ENCODE peak calls at places on chromosomes 12 and 14, in four cellular contexts. T, N, W and U are unnamed samples. For H3K36me3, the result is how much of the 10 kb centered on the place peaks cover.

GRCh38 chr14:94011795-94012194 is 14.3 kb upstream of the OTUB2 start:
- DNase-seq in N (no peak), T (peak), W (no peak), U (no peak)

GRCh38 chr12:29032431-29032830 is 116.6 kb upstream of the FAR2 start:
- DNase-seq in N (no peak), T (no peak), W (no peak), U (no peak)

GRCh38 chr14:53432378-53432802 is 279.3 kb upstream of the DDHD1 start:
- DNase-seq in N (peak), T (peak), W (no peak), U (no peak)

GRCh38 chr14:101821528-101821927 is 60.0 kb downstream of the PPP2R5C start:
- DNase-seq in W (no peak), T (no peak), N (no peak), U (no peak)

GRCh38 chr12:117587646-117588287 is 226.3 kb upstream of the NOS1 start:
- DNase-seq in W (peak), T (peak), N (peak), U (no peak)

GRCh38 chr12:113203852-113204760 is 17.2 kb upstream of the TPCN1 start:
- DNase-seq in T (peak), W (no peak), N (no peak), U (peak)

GRCh38 chr12:90262261-90262660 is 553.6 kb upstream of the ATP2B1 start:
- DNase-seq in W (no peak), N (no peak), T (peak), U (no peak)

GRCh38 chr12:1346126-1346525 is 248.3 kb downstream of the FBXL14 start:
- DNase-seq in W (no peak), N (no peak), T (peak), U (no peak)

GRCh38 chr14:51448831-51449665 is 202.7 kb upstream of the FRMD6 start:
- DNase-seq in W (no peak), T (peak), N (no peak), U (peak)

GRCh38 chr12:68745376-68745903 is 536 bp upstream of the SLC35E3 start:
- DNase-seq in W (no peak), T (no peak), N (no peak), U (no peak)

GRCh38 chr12:111773801-111774551 is 7.2 kb downstream of the ALDH2 start:
- DNase-seq in W (peak), N (no peak), T (peak), U (peak)

GRCh38 chr14:50668008-50668851 is at the start of gene SAV1:
- DNase-seq in T (peak), N (peak), W (peak), U (peak)

GRCh38 chr14:36085861-36086260 is 90.7 kb downstream of the PTCSC3 start:
- DNase-seq in W (no peak), N (no peak), T (no peak), U (no peak)

GRCh38 chr14:23052182-23052623 is 5.1 kb downstream of the CDH24 start:
- DNase-seq in W (no peak), N (no peak), T (no peak), U (no peak)

GRCh38 chr12:118816296-118816695 is 165.0 kb upstream of the SRRM4 start:
- DNase-seq in N (no peak), T (no peak), W (no peak), U (no peak)

GRCh38 chr14:67343601-67344230 is 15.9 kb downstream of the ATP6V1D start:
- DNase-seq in N (no peak), T (no peak), W (no peak), U (no peak)

GRCh38 chr14:73759183-73759713 is 45.1 kb upstream of the PNMA1 start:
- DNase-seq in N (no peak), T (peak), W (peak), U (peak)

GRCh38 chr12:65121956-65122469 is 908 bp upstream of the WIF1 start:
- DNase-seq in T (no peak), W (no peak), N (no peak), U (peak)

DNA sequence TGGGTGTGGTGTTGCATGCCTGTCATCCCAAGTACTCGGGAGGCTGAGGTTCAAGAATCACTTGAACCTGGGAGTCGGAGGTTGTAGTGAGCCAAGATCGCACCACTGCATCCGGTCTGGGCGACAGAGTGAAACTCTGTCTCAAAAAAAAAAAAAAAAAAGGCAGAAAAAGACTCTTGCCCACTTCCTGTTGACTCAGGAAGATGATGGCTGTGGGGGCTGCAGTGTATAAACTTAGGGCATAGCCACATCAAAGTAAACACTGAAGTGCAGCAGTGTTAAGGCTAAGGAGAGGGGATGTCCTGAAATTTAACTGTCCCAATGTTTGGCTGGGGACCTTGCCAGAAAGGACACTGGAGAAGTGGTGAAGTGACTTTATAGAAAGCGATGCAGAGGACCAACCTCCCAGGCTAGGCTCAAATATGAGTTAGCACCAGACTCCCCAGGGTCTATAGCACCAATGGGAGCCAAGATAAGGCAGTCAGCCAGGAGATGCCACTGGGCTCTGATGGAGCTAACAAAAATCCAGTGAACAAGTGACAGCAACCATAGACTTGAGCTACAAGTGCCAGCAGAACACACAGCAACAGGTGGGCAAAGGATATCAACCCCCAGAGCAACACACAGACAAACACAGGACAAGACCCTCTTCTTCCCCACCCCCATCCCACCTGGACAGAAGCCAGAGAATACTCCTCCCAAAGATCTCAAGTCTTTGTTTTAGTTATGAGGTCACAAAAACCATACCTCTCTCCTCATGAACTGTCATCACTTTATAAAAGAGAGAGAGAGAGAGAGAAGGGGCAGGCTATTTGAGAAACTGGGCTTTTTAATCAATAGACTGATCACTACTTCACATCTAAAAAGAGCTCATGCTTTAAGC is 28.0 kb downstream of the NELL2 start:
- DNase-seq in T (no peak), N (no peak), W (no peak), U (no peak)
- H3K9ac ChIP-seq in T (no peak), N (no peak), W (no peak), U (no peak)

DNA sequence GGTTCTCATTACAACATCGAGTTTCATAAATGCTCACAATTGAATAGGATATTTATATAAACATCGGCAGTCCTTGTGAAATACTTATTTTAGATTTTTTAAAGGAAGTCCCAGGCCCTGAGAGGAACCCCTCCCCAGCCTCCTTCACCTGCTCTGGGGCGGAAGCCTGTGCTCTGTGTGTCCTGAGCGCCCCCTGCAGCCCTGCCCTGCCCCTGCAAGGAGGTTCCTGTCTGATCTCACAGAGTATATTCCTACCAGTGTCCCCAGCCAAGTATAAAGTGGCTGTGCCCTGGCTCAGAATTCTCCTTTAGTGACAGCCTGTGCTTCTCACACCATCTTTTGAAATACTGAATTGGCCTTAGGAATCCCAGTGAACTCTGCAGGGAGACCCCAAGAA is 659.5 kb downstream of the TMEM121 start:
- DNase-seq in N (no peak), T (no peak), W (peak), U (no peak)
- H3K36me3 ChIP-seq in N (under half), T (under half), W (under half), U (under half)

GRCh38 chr12:50201987-50202521 is 34.9 kb upstream of the CERS5 start:
- DNase-seq in N (peak), W (peak), T (peak), U (no peak)
- H3K9ac ChIP-seq in N (peak), W (no peak), T (no peak), U (no peak)

GRCh38 chr12:22514875-22515274 is 29.5 kb downstream of the C2CD5 start:
- DNase-seq in N (no peak), T (no peak), W (no peak), U (no peak)

GRCh38 chr12:22518067-22518719 is 26.1 kb downstream of the C2CD5 start:
- DNase-seq in N (no peak), T (no peak), W (peak), U (no peak)

GRCh38 chr12:22518998-22519397 is 25.3 kb downstream of the C2CD5 start:
- DNase-seq in N (no peak), T (no peak), W (no peak), U (no peak)
- H3K36me3 ChIP-seq in N (under half), T (under half), W (under half), U (under half)

DNA sequence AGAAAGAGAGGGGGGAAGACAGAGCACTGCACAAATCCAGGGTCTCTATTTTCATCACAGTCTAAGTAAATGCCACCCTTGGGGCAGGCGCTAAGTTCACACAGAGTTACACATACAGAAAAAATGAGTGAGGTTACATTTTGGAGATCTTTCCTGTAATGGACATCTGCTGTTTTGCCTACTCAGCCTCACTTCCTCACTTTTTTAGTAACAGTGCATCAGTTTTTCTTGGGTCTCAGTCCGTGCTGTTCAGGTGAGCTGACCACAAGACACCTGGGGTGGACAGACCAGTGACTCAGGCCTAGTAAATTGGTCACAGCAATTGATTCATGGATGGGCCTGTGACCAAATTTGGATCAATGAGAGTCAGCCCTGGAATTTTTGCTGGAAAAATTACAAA is 33.6 kb upstream of the SLC5A8 start:
- DNase-seq in N (no peak), W (no peak), T (no peak), U (no peak)
- H3K9ac ChIP-seq in N (no peak), W (no peak), T (no peak), U (no peak)

GRCh38 chr14:104756477-104757237 is 3.7 kb downstream of the SIVA1 start:
- DNase-seq in N (no peak), W (no peak), T (no peak), U (peak)
- H3K36me3 ChIP-seq in N (under half), W (under half), T (under half), U (under half)

DNA sequence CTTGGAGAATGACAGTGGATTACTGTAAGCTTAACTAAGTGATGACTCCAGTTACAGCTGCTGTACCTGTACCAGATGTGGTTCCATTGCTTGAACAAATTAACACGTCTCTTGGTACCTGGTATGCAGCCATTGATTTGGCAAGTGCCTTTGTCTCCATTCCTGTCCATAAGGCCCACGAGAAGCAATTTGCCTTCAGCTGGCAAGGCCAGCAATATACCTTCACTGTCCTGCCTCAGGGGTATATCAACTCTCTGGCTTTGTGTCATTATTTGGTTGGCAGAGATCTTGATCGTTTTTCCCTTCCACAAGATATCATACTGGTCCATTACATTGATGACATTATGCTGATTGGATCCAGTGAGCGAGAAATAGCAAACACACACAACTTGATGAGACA is 29.4 kb upstream of the POP5 start:
- DNase-seq in N (no peak), T (no peak), W (no peak), U (no peak)
- H3K9ac ChIP-seq in N (no peak), T (no peak), W (no peak), U (no peak)

DNA sequence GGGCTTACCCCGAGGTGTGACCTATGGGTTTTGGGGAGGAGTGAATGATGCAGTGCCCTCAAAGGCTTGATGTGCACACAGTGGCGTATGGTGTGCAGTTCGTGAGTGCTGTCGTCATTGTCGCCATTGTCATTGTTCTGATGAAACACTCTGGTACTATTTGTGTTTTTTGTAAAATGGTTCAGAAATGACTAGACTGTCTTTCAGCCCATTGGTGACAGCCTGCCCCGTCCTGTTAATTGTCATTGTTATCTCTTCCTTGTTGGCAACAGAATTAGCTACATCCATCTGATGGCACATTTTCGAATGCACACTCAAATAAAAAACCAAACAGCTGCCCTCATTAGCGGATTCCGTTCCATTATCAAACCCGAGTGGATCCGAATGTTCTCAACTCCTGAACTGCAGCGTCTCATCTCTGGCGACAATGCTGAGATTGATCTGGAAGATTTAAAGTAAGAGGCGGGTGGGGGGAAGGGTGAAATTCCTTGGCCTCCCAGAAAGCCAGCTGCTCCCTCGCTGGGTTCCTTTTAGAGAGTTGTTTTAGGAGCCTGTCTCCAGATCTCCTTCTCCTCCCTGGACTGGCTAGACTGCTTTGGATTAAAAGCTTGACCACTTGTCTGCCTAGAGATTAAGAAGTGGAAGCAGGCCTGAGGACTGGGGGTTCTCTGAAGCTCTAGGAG is 43.5 kb downstream of the MMAB start:
- DNase-seq in N (no peak), W (no peak), T (no peak), U (no peak)
- H3K36me3 ChIP-seq in N (under half), W (under half), T (half or more), U (under half)